ENCODE peak calls at places on chromosomes 7 and 10, in eight cellular contexts. U, E, R, C, N, S, O and M are unnamed samples.

GRCh38 chr7:101058355-101058754 is 26.9 kb upstream of the TRIM56 start:
- DNase-seq in R (peak; percentile 75), S (peak; percentile 48), E (peak; percentile 35), C (peak; percentile 73), N (peak; percentile 66), U (peak; percentile 93), O (peak; percentile 74), M (peak; percentile 20)

GRCh38 chr7:107230334-107230733 is 61.5 kb downstream of the HBP1 start:
- DNase-seq in U (no peak), R (no peak), S (no peak), E (no peak), N (no peak), C (no peak), O (no peak), M (no peak)

GRCh38 chr7:111734955-111735660 is 172.8 kb upstream of the IMMP2L start:
- DNase-seq in C (no peak), E (no peak), O (no peak), N (no peak), R (no peak), U (no peak), S (no peak), M (no peak)

GRCh38 chr10:33032354-33033254 is 74.6 kb upstream of the ITGB1 start:
- DNase-seq in S (peak; percentile 5), R (no peak), N (no peak), O (no peak), U (no peak), C (peak; percentile 31), E (no peak), M (no peak)

GRCh38 chr10:25725917-25726716 is 207.9 kb upstream of the MYO3A start:
- DNase-seq in R (no peak), E (no peak), U (peak; percentile 74), O (no peak), N (no peak), S (peak; percentile 47), C (peak; percentile 20), M (no peak)

GRCh38 chr7:45073843-45074737 is 14.7 kb downstream of the NACAD start:
- DNase-seq in E (no peak), R (no peak), N (peak; percentile 65), U (no peak), C (no peak), S (no peak), O (peak; percentile 70), M (no peak)

GRCh38 chr7:139231513-139232376 is 708 bp downstream of the UBN2 start:
- DNase-seq in N (peak; percentile 21), E (peak; percentile 37), R (peak; percentile 35), C (peak; percentile 66), S (peak; percentile 58), O (peak; percentile 21), U (peak; percentile 76), M (peak; percentile 7)

GRCh38 chr10:110123594-110123993 is 83.8 kb upstream of the MXI1 start:
- DNase-seq in S (no peak), C (no peak), O (no peak), E (no peak), U (no peak), R (no peak), N (no peak), M (no peak)

GRCh38 chr7:108618056-108618455 is 48.4 kb downstream of the DNAJB9 start:
- DNase-seq in U (no peak), E (no peak), C (no peak), N (no peak), O (no peak), S (no peak), R (no peak), M (no peak)

GRCh38 chr10:79270471-79271246 is 76.6 kb upstream of the PPIF start:
- DNase-seq in E (no peak), S (no peak), R (no peak), N (no peak), C (peak; percentile 35), U (no peak), O (no peak), M (no peak)

GRCh38 chr7:2541291-2542010 is 13.9 kb downstream of the BRAT1 start:
- DNase-seq in R (peak; percentile 25), O (no peak), U (no peak), S (no peak), E (no peak), C (no peak), N (peak; percentile 18), M (no peak)

GRCh38 chr10:34116220-34116623 is 698.9 kb downstream of the PARD3 start:
- DNase-seq in C (no peak), N (no peak), S (peak; percentile 60), U (no peak), R (no peak), O (no peak), E (no peak), M (no peak)

GRCh38 chr10:71213127-71213616 is 802 bp downstream of the UNC5B start:
- DNase-seq in S (no peak), U (peak; percentile 85), N (no peak), R (peak; percentile 52), O (peak; percentile 50), E (peak; percentile 52), C (peak; percentile 41), M (peak; percentile 60)

GRCh38 chr10:34474060-34474376 is 341.1 kb downstream of the PARD3 start:
- DNase-seq in U (no peak), O (no peak), E (no peak), N (no peak), R (no peak), C (no peak), S (peak; percentile 67), M (no peak)

GRCh38 chr10:49115015-49115795 is at the start of gene VSTM4:
- DNase-seq in N (peak; percentile 55), R (peak; percentile 74), U (peak; percentile 79), S (no peak), E (peak; percentile 39), C (peak; percentile 55), O (peak; percentile 68), M (no peak)

GRCh38 chr7:157840913-157841756 is 504.3 kb downstream of the DNAJB6 start:
- DNase-seq in C (no peak), O (no peak), E (no peak), N (no peak), U (peak; percentile 71), R (no peak), S (no peak), M (no peak)

GRCh38 chr7:116404389-116404788 is 95.1 kb upstream of the CAV2 start:
- DNase-seq in S (no peak), O (no peak), C (no peak), N (no peak), R (no peak), E (no peak), U (no peak), M (no peak)

GRCh38 chr7:134851141-134851540 is 71.7 kb downstream of the CALD1 start:
- DNase-seq in S (no peak), U (no peak), O (no peak), R (no peak), E (no peak), N (no peak), C (no peak), M (no peak)

GRCh38 chr10:77619964-77620703 is 17.5 kb downstream of the KCNMA1 start:
- DNase-seq in E (no peak), C (no peak), O (no peak), S (no peak), R (no peak), N (no peak), U (no peak), M (no peak)

GRCh38 chr10:91758303-91759146 is 39.7 kb upstream of the TNKS2 start:
- DNase-seq in R (no peak), E (no peak), U (no peak), C (no peak), O (no peak), S (peak; percentile 72), N (no peak), M (no peak)
- TF ChIP-seq CTCF in R (peak; percentile 28), E (peak; percentile 42), U (peak; percentile 80), C (peak; percentile 68), O (peak; percentile 64), S (peak; percentile 80), N (peak; percentile 38), M (peak; percentile 32)

GRCh38 chr10:81873932-81874816 is 820 bp upstream of the NRG3 start:
- DNase-seq in C (peak; percentile 60), O (peak; percentile 46), N (peak; percentile 43), R (no peak), E (peak; percentile 68), U (peak; percentile 95), S (no peak), M (no peak)

GRCh38 chr10:81871558-81871957 is 3.4 kb upstream of the NRG3 start:
- DNase-seq in O (no peak), R (no peak), E (no peak), S (no peak), N (no peak), U (no peak), C (no peak), M (no peak)

GRCh38 chr10:81872206-81872605 is 2.8 kb upstream of the NRG3 start:
- DNase-seq in S (no peak), O (no peak), C (no peak), E (no peak), U (no peak), R (no peak), N (no peak), M (no peak)

GRCh38 chr10:81874878-81875679 is at the start of gene NRG3:
- DNase-seq in O (no peak), U (no peak), C (no peak), N (no peak), E (no peak), S (no peak), R (no peak), M (no peak)

DNA sequence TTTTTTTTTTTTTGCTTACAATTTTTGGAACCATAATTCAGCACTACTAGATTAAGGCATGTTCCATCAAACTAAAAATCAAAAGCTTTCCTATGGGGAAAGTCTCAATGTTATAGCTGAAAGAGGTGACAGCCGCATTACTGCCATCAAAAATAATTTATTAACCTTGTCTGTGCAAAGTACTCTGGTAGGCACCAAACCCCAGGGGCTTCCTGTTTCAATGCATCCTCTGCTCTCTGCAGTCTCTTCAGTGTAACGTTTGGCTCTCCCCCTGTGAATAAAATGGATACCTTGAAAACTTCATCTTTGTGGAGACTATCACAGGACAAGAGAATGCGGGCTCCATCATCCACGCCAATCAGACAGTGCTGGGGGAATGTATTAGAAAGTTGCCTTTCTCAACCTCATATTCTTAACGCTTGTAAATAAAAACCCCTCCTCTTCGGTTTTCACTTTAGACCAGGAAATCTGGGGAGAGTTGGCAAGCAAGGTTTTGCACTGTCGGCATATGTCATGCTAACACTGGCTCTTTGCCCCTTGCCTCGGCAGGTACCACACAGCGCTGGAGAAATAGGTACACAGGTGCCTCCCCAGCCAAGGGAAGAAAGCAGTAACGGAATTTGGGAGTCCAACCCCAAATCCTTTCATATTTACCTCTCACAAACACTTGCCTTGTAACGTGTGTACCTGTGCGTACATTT is 1.6 kb upstream of the NRG3 start:
- DNase-seq in E (no peak), N (no peak), S (no peak), U (no peak), O (no peak), C (no peak), R (no peak), M (no peak)
- H3K27me3 ChIP-seq in E (no peaks in the 10 kb centered on the region), N (peaks cover 43% of the 10 kb centered on the region), S (no peaks in the 10 kb centered on the region), U (peaks cover 59% of the 10 kb centered on the region), O (peaks cover 44% of the 10 kb centered on the region), C (peaks cover 27% of the 10 kb centered on the region), R (no peaks in the 10 kb centered on the region), M (peaks cover 53% of the 10 kb centered on the region)

GRCh38 chr7:151692721-151693120 is 173.0 kb upstream of the RHEB start:
- DNase-seq in O (peak; percentile 49), S (no peak), N (no peak), E (no peak), C (no peak), R (no peak), U (peak; percentile 70), M (no peak)
- H3K4me1 ChIP-seq in O (peaks cover 71% of the 10 kb centered on the region), S (peaks cover 25% of the 10 kb centered on the region), N (peaks cover 85% of the 10 kb centered on the region), E (peaks cover 4% of the 10 kb centered on the region), C (peaks cover 13% of the 10 kb centered on the region), R (peaks cover 4% of the 10 kb centered on the region), U (peaks cover 21% of the 10 kb centered on the region), M (peaks cover 26% of the 10 kb centered on the region)

GRCh38 chr7:28411876-28412662 is at the start of gene CREB5:
- DNase-seq in R (no peak), U (peak; percentile 55), O (no peak), N (peak; percentile 21), S (no peak), E (no peak), C (no peak), M (peak; percentile 44)
- TF ChIP-seq CTCF in R (no peak), U (peak; percentile 64), O (peak; percentile 46), N (no peak), S (peak; percentile 4), E (no peak), C (no peak), M (no peak)